ENCODE peak calls at places on chromosome 1, in six cellular contexts. N is endothelial cell of umbilical vein, I is PC-9, C is mammary epithelial cell, V is GM23338, W is fibroblast of lung. A is an unnamed sample.

GRCh38 chr1:173383341-173383740 is 93.8 kb upstream of the PRDX6 start:
- DNase-seq in N (no peak), W (no peak), C (no peak), V (no peak), I (no peak), A (no peak)

GRCh38 chr1:206508956-206509355 is 1.6 kb downstream of the RASSF5 start:
- DNase-seq in C (no peak), N (no peak), I (no peak), W (peak), V (no peak), A (no peak)

GRCh38 chr1:34847094-34847493 is 12.5 kb downstream of the SMIM12 start:
- DNase-seq in C (no peak), N (peak), V (no peak), W (no peak), I (no peak), A (no peak)

GRCh38 chr1:234340528-234340927 is 32.7 kb upstream of the COA6 start:
- DNase-seq in C (no peak), V (no peak), N (no peak), I (no peak), W (no peak), A (no peak)

GRCh38 chr1:29210278-29211085 is 20.3 kb downstream of the MECR start:
- DNase-seq in C (no peak), W (no peak), N (peak), V (no peak), I (no peak), A (no peak)

GRCh38 chr1:247079141-247079874 is 697 bp upstream of the ZNF670 start:
- DNase-seq in N (no peak), C (no peak), I (peak), V (peak), W (no peak), A (no peak)

GRCh38 chr1:195686764-195687163 is 921.5 kb downstream of the KCNT2 start:
- DNase-seq in C (no peak), V (no peak), N (no peak), I (no peak), W (no peak), A (no peak)

GRCh38 chr1:93707956-93708355 is 26.3 kb upstream of the BCAR3 start:
- DNase-seq in N (no peak), C (no peak), W (no peak), I (no peak), V (no peak), A (no peak)

GRCh38 chr1:221394011-221394544 is 347.8 kb downstream of the DUSP10 start:
- DNase-seq in C (no peak), W (peak), I (no peak), V (no peak), N (peak), A (no peak)

GRCh38 chr1:67479146-67479891 is 49.1 kb upstream of the SERBP1 start:
- DNase-seq in I (peak), V (no peak), W (peak), N (peak), C (peak), A (no peak)

GRCh38 chr1:200346744-200347143 is 63.1 kb downstream of the ZNF281 start:
- DNase-seq in C (peak), W (peak), N (no peak), I (no peak), V (no peak), A (peak)

GRCh38 chr1:33317354-33317753 is 3.5 kb downstream of the A3GALT2 start:
- DNase-seq in V (no peak), W (no peak), N (no peak), C (no peak), I (no peak), A (no peak)

GRCh38 chr1:224929335-224930237 is at the start of gene DNAH14:
- DNase-seq in V (peak), I (peak), N (peak), C (peak), W (peak), A (peak)

GRCh38 chr1:54695221-54695620 is 20.4 kb upstream of the TTC4 start:
- DNase-seq in I (no peak), C (no peak), N (no peak), W (no peak), V (no peak), A (no peak)

GRCh38 chr1:54047384-54048315 is 5.4 kb downstream of the TMEM59 start:
- DNase-seq in V (no peak), W (no peak), C (no peak), N (peak), I (no peak), A (no peak)

GRCh38 chr1:24897263-24898151 is 32.6 kb downstream of the RUNX3 start:
- DNase-seq in C (no peak), W (no peak), V (no peak), N (no peak), I (no peak), A (no peak)

GRCh38 chr1:20265243-20265642 is 25.4 kb upstream of the VWA5B1 start:
- DNase-seq in C (no peak), W (peak), N (no peak), V (no peak), I (no peak), A (no peak)

GRCh38 chr1:100699744-100700143 is 19.8 kb upstream of the VCAM1 start:
- DNase-seq in W (peak), I (no peak), V (no peak), C (no peak), N (peak), A (no peak)

GRCh38 chr1:9601942-9602793 is 13.5 kb downstream of the TMEM201 start:
- DNase-seq in V (no peak), C (no peak), I (no peak), N (no peak), W (no peak), A (no peak)

DNA sequence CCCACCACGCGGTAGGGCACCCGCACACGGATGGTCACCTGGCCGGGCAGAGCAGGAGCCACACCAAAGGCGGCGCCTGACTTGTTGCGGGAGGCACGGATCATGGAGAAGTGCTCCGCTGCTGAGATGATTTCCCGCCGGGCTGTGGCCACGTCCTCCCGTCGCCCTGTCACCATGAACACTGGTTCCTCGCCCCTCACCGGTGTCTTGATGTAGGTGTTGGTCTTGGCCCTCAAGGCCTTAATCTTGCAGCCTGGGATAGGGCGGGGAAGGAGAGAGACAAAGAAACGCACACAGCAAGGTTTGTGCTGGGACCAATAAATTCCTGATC is 4.9 kb downstream of the MEX3A start:
- DNase-seq in V (peak), I (no peak), N (no peak), W (no peak), C (no peak), A (no peak)
- H3K27ac ChIP-seq in V (peak), I (no peak), N (no peak), W (no peak), C (no peak), A (no peak)

GRCh38 chr1:21268281-21269239 is 21.7 kb downstream of the ECE1 start:
- DNase-seq in C (no peak), I (no peak), N (peak), W (no peak), V (no peak), A (no peak)
- H3K27ac ChIP-seq in C (no peak), I (no peak), N (peak), W (no peak), V (no peak), A (no peak)

DNA sequence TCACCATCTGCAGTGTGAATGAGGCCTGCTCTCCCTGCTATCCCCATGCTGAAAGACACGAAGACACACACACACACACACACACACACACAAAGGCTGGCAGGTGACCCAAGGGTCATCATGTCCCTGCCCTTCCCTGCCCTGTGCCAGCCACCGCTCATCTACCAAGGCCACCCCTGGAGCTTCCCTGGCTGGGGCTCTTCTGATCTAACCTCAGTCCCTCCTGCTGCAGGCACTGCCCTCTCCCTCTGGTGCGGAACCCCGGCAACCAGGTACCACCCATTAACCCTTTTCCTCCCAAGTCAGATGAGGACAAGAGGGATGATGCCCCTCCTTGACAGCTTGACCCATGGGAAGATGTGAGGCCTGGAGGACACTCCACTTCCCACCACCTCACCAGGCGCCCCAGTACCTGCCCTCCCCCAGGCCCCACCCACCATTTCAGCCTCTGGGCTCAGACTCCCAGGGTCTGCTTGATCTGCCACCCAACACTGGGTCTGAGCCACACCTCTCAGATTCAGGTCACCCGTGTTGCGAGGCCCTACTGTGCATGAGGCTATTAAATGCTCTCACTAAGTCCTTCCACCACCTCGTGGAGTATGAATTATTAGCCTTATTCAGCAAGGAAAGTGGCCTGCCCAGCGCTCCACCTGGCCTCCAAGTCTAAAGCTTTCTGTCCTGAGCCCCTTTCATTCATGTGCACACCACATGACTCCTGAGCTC is 2.5 kb downstream of the SDC3 start:
- DNase-seq in I (no peak), V (no peak), W (no peak), N (no peak), C (no peak), A (no peak)
- H3K27ac ChIP-seq in I (no peak), V (no peak), W (no peak), N (no peak), C (no peak), A (no peak)

GRCh38 chr1:41610361-41610760 is 125.9 kb upstream of the EDN2 start:
- DNase-seq in W (no peak), N (no peak), V (no peak), I (no peak), C (no peak), A (no peak)
- H3K27ac ChIP-seq in W (no peak), N (no peak), V (no peak), I (no peak), C (no peak), A (no peak)

DNA sequence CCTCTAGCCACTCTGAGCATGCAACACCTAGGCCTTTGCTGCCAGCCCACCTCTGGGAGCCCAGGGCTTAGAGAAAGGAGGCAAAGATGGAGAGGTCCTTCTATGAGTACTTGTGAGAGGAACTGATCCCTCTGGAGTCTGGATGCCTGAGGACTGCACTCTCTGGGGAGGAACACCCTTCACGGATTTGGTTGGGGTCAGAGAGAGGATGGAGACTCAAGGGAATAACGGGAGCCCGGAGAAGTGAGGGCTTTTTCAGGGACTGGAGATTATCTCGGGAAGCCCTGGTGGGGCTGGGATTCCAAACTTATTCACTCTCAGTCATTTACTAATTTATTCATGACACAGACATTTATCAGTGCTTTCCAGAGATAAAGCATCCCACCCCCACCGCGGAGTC is 438 bp upstream of the C1orf232 start:
- DNase-seq in N (no peak), I (no peak), W (no peak), C (no peak), V (no peak), A (no peak)
- H3K27ac ChIP-seq in N (no peak), I (no peak), W (no peak), C (no peak), V (no peak), A (no peak)

GRCh38 chr1:42319871-42320484 is 15.1 kb downstream of the FOXJ3 start:
- DNase-seq in N (peak), I (no peak), V (no peak), W (no peak), C (no peak), A (no peak)
- H3K27ac ChIP-seq in N (peak), I (no peak), V (no peak), W (peak), C (no peak), A (no peak)

DNA sequence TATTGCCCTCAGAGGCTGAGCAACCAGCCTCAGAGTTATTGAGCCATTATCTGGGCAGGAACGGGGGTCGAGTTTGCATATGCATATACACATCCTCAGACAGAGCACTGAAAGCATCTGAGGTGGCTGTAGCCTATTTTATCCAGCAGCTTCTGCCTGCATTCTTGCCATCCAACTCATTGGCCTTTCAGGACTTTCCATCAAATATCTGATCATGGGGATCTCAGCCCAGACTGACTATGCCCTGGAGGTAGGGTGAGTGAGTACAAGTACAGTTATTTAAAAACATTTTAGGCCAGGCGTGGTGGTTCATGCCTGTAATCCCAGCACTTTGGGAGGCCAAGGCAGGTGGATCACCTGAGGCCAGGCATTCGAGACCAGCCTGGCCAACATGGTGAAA is 1.8 kb upstream of the MTF1 start:
- DNase-seq in V (no peak), I (no peak), C (peak), N (no peak), W (no peak), A (no peak)
- H3K27ac ChIP-seq in V (no peak), I (peak), C (peak), N (no peak), W (no peak), A (no peak)

DNA sequence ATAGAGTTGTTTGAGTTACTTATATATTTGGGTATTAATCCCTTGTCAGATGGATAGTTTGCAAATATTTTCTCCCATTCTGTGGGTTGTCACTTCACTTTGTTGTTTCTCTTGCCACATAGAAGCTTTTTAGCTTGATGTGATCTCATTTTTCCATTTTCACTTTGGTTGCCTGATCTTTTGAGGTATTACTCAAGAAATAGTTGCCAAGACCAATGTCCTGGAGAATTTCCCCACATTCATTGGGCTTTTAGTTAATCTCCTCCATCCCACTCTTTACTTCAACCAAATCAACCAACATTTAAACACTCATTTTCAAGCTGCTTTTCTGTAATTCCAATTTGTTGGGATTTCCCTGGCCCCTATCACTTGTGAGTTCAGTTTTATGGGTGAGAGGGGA is 69.0 kb downstream of the LEPR start:
- DNase-seq in V (no peak), C (no peak), W (no peak), I (no peak), N (no peak), A (no peak)
- H3K27ac ChIP-seq in V (no peak), C (no peak), W (no peak), I (no peak), N (no peak), A (no peak)

GRCh38 chr1:17185485-17185860 is 19.5 kb upstream of the PADI1 start:
- DNase-seq in V (no peak), W (no peak), I (no peak), C (no peak), N (no peak), A (no peak)
- H3K27ac ChIP-seq in V (no peak), W (no peak), I (no peak), C (no peak), N (no peak), A (no peak)

GRCh38 chr1:235430991-235431390 is 63.8 kb downstream of the TBCE start:
- DNase-seq in I (no peak), W (no peak), N (peak), V (no peak), C (no peak), A (no peak)
- H3K27ac ChIP-seq in I (no peak), W (no peak), N (no peak), V (no peak), C (no peak), A (no peak)